ENCODE peak calls at places on chromosomes 2 and 18, in four cellular contexts. One of them, this sample, is unnamed.

GRCh38 chr2:105775809-105776559 is 31.3 kb downstream of the NCK2 start:
- DNase-seq in colonic mucosa: no peak
- DNase-seq in adrenal gland: no peak
- DNase-seq in mucosa of descending colon: no peak
- DNase-seq in this sample: no peak

GRCh38 chr2:148568597-148568996 is 76.0 kb upstream of the EPC2 start:
- DNase-seq in colonic mucosa: no peak
- DNase-seq in adrenal gland: no peak
- DNase-seq in mucosa of descending colon: no peak
- DNase-seq in this sample: no peak

GRCh38 chr2:149363953-149364352 is 33.6 kb downstream of the LYPD6 start:
- DNase-seq in colonic mucosa: no peak
- DNase-seq in adrenal gland: no peak
- DNase-seq in mucosa of descending colon: no peak
- DNase-seq in this sample: no peak

GRCh38 chr2:144460981-144461766 is 58.7 kb downstream of the ZEB2 start:
- DNase-seq in colonic mucosa: peak; percentile 47
- DNase-seq in adrenal gland: peak; percentile 68
- DNase-seq in mucosa of descending colon: peak; percentile 42
- DNase-seq in this sample: peak; percentile 51

GRCh38 chr2:69113627-69114026 is 100.6 kb downstream of the ANTXR1 start:
- DNase-seq in colonic mucosa: no peak
- DNase-seq in adrenal gland: no peak
- DNase-seq in mucosa of descending colon: no peak
- DNase-seq in this sample: no peak

GRCh38 chr18:74097803-74098202 is 49.8 kb downstream of the FBXO15 start:
- DNase-seq in colonic mucosa: no peak
- DNase-seq in adrenal gland: no peak
- DNase-seq in mucosa of descending colon: no peak
- DNase-seq in this sample: no peak

GRCh38 chr18:3400567-3401296 is 49.2 kb upstream of the TGIF1 start:
- DNase-seq in colonic mucosa: no peak
- DNase-seq in adrenal gland: no peak
- DNase-seq in mucosa of descending colon: no peak
- DNase-seq in this sample: no peak

GRCh38 chr2:45102579-45103117 is 93.4 kb upstream of the SIX2 start:
- DNase-seq in colonic mucosa: no peak
- DNase-seq in adrenal gland: no peak
- DNase-seq in mucosa of descending colon: no peak
- DNase-seq in this sample: no peak

GRCh38 chr18:13435596-13436333 is 217.2 kb downstream of the LDLRAD4 start:
- DNase-seq in colonic mucosa: no peak
- DNase-seq in adrenal gland: peak; percentile 88
- DNase-seq in mucosa of descending colon: no peak
- DNase-seq in this sample: no peak

GRCh38 chr18:23512641-23513040 is 9.3 kb downstream of the RMC1 start:
- DNase-seq in colonic mucosa: no peak
- DNase-seq in adrenal gland: no peak
- DNase-seq in mucosa of descending colon: no peak
- DNase-seq in this sample: no peak

GRCh38 chr2:226640501-226640900 is 159.1 kb downstream of the IRS1 start:
- DNase-seq in colonic mucosa: no peak
- DNase-seq in adrenal gland: no peak
- DNase-seq in mucosa of descending colon: no peak
- DNase-seq in this sample: no peak

GRCh38 chr2:226641008-226641407 is 158.6 kb downstream of the IRS1 start:
- DNase-seq in colonic mucosa: no peak
- DNase-seq in adrenal gland: no peak
- DNase-seq in mucosa of descending colon: no peak
- DNase-seq in this sample: no peak

GRCh38 chr2:226644342-226644957 is 155.2 kb downstream of the IRS1 start:
- DNase-seq in colonic mucosa: no peak
- DNase-seq in adrenal gland: no peak
- DNase-seq in mucosa of descending colon: no peak
- DNase-seq in this sample: peak; percentile 33

GRCh38 chr2:226643030-226643429 is 156.6 kb downstream of the IRS1 start:
- DNase-seq in colonic mucosa: no peak
- DNase-seq in adrenal gland: no peak
- DNase-seq in mucosa of descending colon: no peak
- DNase-seq in this sample: no peak

GRCh38 chr2:226643550-226644275 is 155.9 kb downstream of the IRS1 start:
- DNase-seq in colonic mucosa: no peak
- DNase-seq in adrenal gland: no peak
- DNase-seq in mucosa of descending colon: no peak
- DNase-seq in this sample: no peak
- H3K4me1 ChIP-seq in colonic mucosa: no peaks in the 10 kb centered on the region
- H3K4me1 ChIP-seq in adrenal gland: no peaks in the 10 kb centered on the region
- H3K4me1 ChIP-seq in mucosa of descending colon: no peaks in the 10 kb centered on the region
- H3K4me1 ChIP-seq in this sample: peaks cover 28% of the 10 kb centered on the region

GRCh38 chr2:214261683-214262082 is 149.2 kb upstream of the VWC2L start:
- DNase-seq in colonic mucosa: no peak
- DNase-seq in adrenal gland: no peak
- DNase-seq in mucosa of descending colon: no peak
- DNase-seq in this sample: no peak

GRCh38 chr2:214265991-214266489 is 144.8 kb upstream of the VWC2L start:
- DNase-seq in colonic mucosa: no peak
- DNase-seq in adrenal gland: no peak
- DNase-seq in mucosa of descending colon: no peak
- DNase-seq in this sample: no peak
- H3K4me3 ChIP-seq in colonic mucosa: no peak overlapping the region
- H3K4me3 ChIP-seq in adrenal gland: no peak overlapping the region
- H3K4me3 ChIP-seq in mucosa of descending colon: no peak overlapping the region
- H3K4me3 ChIP-seq in this sample: no peak overlapping the region

GRCh38 chr2:238270606-238271005 is 17.8 kb downstream of the PER2 start:
- DNase-seq in colonic mucosa: no peak
- DNase-seq in adrenal gland: no peak
- DNase-seq in mucosa of descending colon: no peak
- DNase-seq in this sample: no peak

GRCh38 chr2:238271061-238271554 is 17.3 kb downstream of the PER2 start:
- DNase-seq in colonic mucosa: no peak
- DNase-seq in adrenal gland: no peak
- DNase-seq in mucosa of descending colon: no peak
- DNase-seq in this sample: no peak

GRCh38 chr2:238277695-238278094 is 10.7 kb downstream of the PER2 start:
- DNase-seq in colonic mucosa: no peak
- DNase-seq in adrenal gland: no peak
- DNase-seq in mucosa of descending colon: no peak
- DNase-seq in this sample: no peak

GRCh38 chr2:238272156-238272555 is 16.3 kb downstream of the PER2 start:
- DNase-seq in colonic mucosa: no peak
- DNase-seq in adrenal gland: no peak
- DNase-seq in mucosa of descending colon: no peak
- DNase-seq in this sample: no peak

DNA sequence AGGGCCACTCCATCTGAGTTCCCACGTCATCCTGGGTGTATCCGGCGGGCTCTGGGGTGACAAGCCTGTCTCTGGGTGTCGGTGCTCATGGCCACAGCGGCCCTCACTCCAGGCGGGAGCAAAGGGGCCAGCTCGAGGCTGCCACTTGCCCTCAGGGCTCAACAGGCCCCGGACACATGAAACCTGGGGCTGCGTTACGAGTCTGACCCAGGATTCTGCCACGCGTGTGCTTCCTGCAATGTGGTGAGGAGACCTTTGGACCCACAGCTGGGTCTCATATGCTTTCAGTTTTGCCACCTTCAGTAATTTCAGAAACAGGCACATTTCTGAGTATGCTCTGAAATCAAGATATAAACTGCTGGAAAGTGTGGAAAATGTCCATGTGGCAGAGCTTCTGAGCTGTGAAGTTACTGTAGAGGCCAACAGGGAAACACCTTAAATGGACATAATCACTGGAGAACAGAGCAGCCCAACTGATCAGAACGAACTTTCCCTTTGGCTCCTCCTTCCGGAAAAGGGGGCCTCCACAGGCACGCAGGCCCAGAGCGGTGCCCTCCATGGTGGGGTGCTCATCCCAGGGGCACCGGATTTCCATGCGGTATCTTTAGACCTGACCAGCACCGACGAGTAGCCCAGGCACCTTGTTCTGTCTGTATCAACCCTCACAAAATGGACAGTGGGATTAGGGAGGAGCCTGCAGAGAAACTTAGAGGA is 14.1 kb downstream of the PER2 start:
- DNase-seq in colonic mucosa: peak; percentile 56
- DNase-seq in adrenal gland: no peak
- DNase-seq in mucosa of descending colon: peak; percentile 59
- DNase-seq in this sample: no peak
- H3K4me1 ChIP-seq in colonic mucosa: peaks cover 4% of the 10 kb centered on the region
- H3K4me1 ChIP-seq in adrenal gland: no peaks in the 10 kb centered on the region
- H3K4me1 ChIP-seq in mucosa of descending colon: peaks cover 17% of the 10 kb centered on the region
- H3K4me1 ChIP-seq in this sample: peaks cover 12% of the 10 kb centered on the region

DNA sequence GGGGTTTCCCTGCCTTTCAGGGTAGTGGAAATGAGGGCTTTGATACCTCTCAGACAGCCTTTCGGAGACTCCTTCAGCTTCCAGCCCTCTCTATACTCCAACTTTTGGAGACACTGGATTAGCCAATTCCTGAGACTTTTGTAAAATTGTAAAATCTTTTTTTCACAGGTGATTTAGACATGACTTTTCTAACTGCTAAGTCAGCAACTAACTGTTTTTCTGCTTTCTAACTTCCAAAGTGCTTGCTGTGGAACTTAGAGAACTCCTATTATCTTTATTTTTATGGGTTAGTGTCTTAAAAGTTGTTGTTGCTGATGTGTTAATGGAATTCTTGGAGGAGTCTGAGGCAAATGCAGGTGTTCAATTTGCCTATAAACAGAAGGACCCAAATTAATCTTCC is 616.7 kb upstream of the ID2 start:
- DNase-seq in colonic mucosa: no peak
- DNase-seq in adrenal gland: no peak
- DNase-seq in mucosa of descending colon: no peak
- DNase-seq in this sample: no peak
- H3K4me3 ChIP-seq in colonic mucosa: no peak overlapping the region
- H3K4me3 ChIP-seq in adrenal gland: no peak overlapping the region
- H3K4me3 ChIP-seq in mucosa of descending colon: no peak overlapping the region
- H3K4me3 ChIP-seq in this sample: no peak overlapping the region

DNA sequence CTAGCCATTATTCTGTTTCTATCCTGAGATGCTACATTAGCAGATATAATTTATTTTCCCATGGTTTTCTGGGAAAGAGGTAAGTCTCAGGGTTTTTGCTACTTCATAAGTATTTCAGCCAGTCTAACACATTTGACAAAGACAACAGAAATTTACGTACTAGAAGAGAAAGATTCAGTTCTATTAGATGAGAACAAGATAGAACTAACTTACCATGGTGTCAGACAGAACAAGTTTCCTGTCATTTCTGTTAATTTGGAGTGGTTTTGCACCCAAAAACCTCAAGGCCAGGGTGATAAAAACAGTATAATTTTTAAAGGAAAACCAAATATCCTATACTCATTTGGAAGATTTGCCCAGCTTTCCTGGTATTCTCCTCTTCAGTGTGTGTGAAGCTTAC is 15.6 kb downstream of the SLC4A5 start:
- DNase-seq in colonic mucosa: no peak
- DNase-seq in adrenal gland: no peak
- DNase-seq in mucosa of descending colon: no peak
- DNase-seq in this sample: no peak
- H3K4me1 ChIP-seq in colonic mucosa: no peaks in the 10 kb centered on the region
- H3K4me1 ChIP-seq in adrenal gland: no peaks in the 10 kb centered on the region
- H3K4me1 ChIP-seq in mucosa of descending colon: no peaks in the 10 kb centered on the region
- H3K4me1 ChIP-seq in this sample: peaks cover 8% of the 10 kb centered on the region

GRCh38 chr2:128452536-128453530 is 134.2 kb upstream of the HS6ST1 start:
- DNase-seq in colonic mucosa: peak; percentile 14
- DNase-seq in adrenal gland: peak; percentile 27
- DNase-seq in mucosa of descending colon: no peak
- DNase-seq in this sample: no peak
- H3K4me3 ChIP-seq in colonic mucosa: no peak overlapping the region
- H3K4me3 ChIP-seq in adrenal gland: no peak overlapping the region
- H3K4me3 ChIP-seq in mucosa of descending colon: no peak overlapping the region
- H3K4me3 ChIP-seq in this sample: no peak overlapping the region

DNA sequence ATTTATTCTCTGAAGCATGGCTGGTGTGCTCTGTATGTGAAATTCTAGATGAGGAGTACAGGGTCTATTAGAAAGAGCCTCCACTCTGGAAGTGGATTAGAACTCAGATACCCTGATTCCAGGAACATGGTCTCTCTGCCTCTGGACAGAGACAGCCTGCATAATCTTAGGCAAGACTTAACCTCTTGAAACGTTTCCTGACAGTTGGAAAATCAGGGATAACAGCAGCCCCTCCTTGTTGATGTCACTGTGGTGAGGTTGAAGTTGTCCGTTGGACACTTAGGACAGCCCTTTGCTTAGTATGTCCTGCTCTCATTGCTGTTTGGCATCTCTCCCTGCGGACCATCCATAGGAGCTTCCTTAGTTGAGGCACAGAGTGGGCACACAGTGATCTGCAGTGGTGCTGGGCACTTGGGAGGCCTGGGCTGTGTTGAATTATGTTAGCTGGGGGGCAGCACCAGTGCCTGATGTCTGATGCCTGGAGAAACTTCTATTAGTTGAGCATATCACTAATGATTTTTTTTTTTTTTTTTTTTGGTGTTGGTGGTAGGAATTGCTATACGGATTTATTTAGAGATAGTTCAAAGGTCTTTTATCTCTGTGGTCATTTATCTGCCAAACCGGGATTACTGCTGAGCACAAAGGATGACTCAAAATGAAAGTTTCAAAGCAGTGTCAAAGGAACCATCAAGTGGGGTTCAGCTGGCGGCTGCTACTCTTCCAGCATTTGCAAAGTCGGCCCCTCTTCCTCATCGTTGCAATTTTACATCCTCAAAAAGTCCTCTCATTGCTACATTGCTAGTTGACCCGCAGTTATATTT is 28.8 kb downstream of the SETBP1 start:
- DNase-seq in colonic mucosa: no peak
- DNase-seq in adrenal gland: no peak
- DNase-seq in mucosa of descending colon: no peak
- DNase-seq in this sample: no peak
- H3K4me1 ChIP-seq in colonic mucosa: no peaks in the 10 kb centered on the region
- H3K4me1 ChIP-seq in adrenal gland: peaks cover 19% of the 10 kb centered on the region
- H3K4me1 ChIP-seq in mucosa of descending colon: peaks cover 3% of the 10 kb centered on the region
- H3K4me1 ChIP-seq in this sample: peaks cover 33% of the 10 kb centered on the region

This sample was measured in left ventricle myocardium inferior.